ENCODE peak calls at places on chromosomes 3 and 15, in ten cellular contexts. One of them, this sample, is unnamed. For H3K9me3, the result is how much of the 10 kb centered on the place peaks cover.

GRCh38 chr3:108406661-108407206 is 103.7 kb downstream of the MYH15 start:
- DNase-seq in fibroblast of lung: peak
- DNase-seq in pancreas: peak
- DNase-seq in transverse colon: peak
- DNase-seq in H9: no peak
- DNase-seq in right atrium auricular region: no peak
- DNase-seq in CD4-positive, alpha-beta T cell: no peak
- DNase-seq in astrocyte: peak
- DNase-seq in cardiac muscle cell: peak
- DNase-seq in lower lobe of right lung: no peak
- DNase-seq in this sample: no peak

GRCh38 chr3:86954226-86954625 is 36.7 kb downstream of the VGLL3 start:
- DNase-seq in fibroblast of lung: no peak
- DNase-seq in pancreas: no peak
- DNase-seq in lower lobe of right lung: no peak
- DNase-seq in cardiac muscle cell: no peak
- DNase-seq in right atrium auricular region: no peak
- DNase-seq in H9: no peak
- DNase-seq in transverse colon: no peak
- DNase-seq in astrocyte: no peak
- DNase-seq in CD4-positive, alpha-beta T cell: no peak
- DNase-seq in this sample: no peak

GRCh38 chr3:23209747-23210495 is 6.8 kb downstream of the UBE2E2 start:
- DNase-seq in pancreas: no peak
- DNase-seq in lower lobe of right lung: no peak
- DNase-seq in transverse colon: no peak
- DNase-seq in fibroblast of lung: no peak
- DNase-seq in right atrium auricular region: no peak
- DNase-seq in CD4-positive, alpha-beta T cell: no peak
- DNase-seq in cardiac muscle cell: no peak
- DNase-seq in H9: no peak
- DNase-seq in astrocyte: no peak
- DNase-seq in this sample: no peak

GRCh38 chr15:40115670-40116093 is 7.0 kb upstream of the BMF start:
- DNase-seq in fibroblast of lung: no peak
- DNase-seq in transverse colon: peak
- DNase-seq in cardiac muscle cell: no peak
- DNase-seq in pancreas: peak
- DNase-seq in right atrium auricular region: no peak
- DNase-seq in astrocyte: no peak
- DNase-seq in H9: peak
- DNase-seq in lower lobe of right lung: peak
- DNase-seq in CD4-positive, alpha-beta T cell: no peak
- DNase-seq in this sample: peak

GRCh38 chr15:88788816-88789215 is 14.4 kb upstream of the ACAN start:
- DNase-seq in cardiac muscle cell: no peak
- DNase-seq in transverse colon: no peak
- DNase-seq in CD4-positive, alpha-beta T cell: no peak
- DNase-seq in lower lobe of right lung: no peak
- DNase-seq in pancreas: no peak
- DNase-seq in right atrium auricular region: no peak
- DNase-seq in astrocyte: no peak
- DNase-seq in fibroblast of lung: no peak
- DNase-seq in H9: no peak
- DNase-seq in this sample: no peak

GRCh38 chr3:135125171-135125801 is 330.2 kb downstream of the EPHB1 start:
- DNase-seq in pancreas: no peak
- DNase-seq in lower lobe of right lung: no peak
- DNase-seq in H9: no peak
- DNase-seq in transverse colon: no peak
- DNase-seq in astrocyte: peak
- DNase-seq in right atrium auricular region: no peak
- DNase-seq in CD4-positive, alpha-beta T cell: no peak
- DNase-seq in cardiac muscle cell: peak
- DNase-seq in fibroblast of lung: peak
- DNase-seq in this sample: no peak

GRCh38 chr3:9715764-9716437 is 12.3 kb downstream of the CPNE9 start:
- DNase-seq in H9: no peak
- DNase-seq in pancreas: peak
- DNase-seq in CD4-positive, alpha-beta T cell: no peak
- DNase-seq in fibroblast of lung: peak
- DNase-seq in transverse colon: peak
- DNase-seq in cardiac muscle cell: no peak
- DNase-seq in astrocyte: peak
- DNase-seq in right atrium auricular region: peak
- DNase-seq in lower lobe of right lung: peak
- DNase-seq in this sample: peak

GRCh38 chr3:79086514-79086913 is 681.3 kb downstream of the ROBO1 start:
- DNase-seq in fibroblast of lung: peak
- DNase-seq in pancreas: no peak
- DNase-seq in right atrium auricular region: no peak
- DNase-seq in transverse colon: peak
- DNase-seq in CD4-positive, alpha-beta T cell: no peak
- DNase-seq in lower lobe of right lung: no peak
- DNase-seq in H9: peak
- DNase-seq in astrocyte: peak
- DNase-seq in cardiac muscle cell: peak
- DNase-seq in this sample: no peak

GRCh38 chr3:52433328-52434060 is 11.4 kb downstream of the SEMA3G start:
- DNase-seq in lower lobe of right lung: no peak
- DNase-seq in H9: peak
- DNase-seq in cardiac muscle cell: peak
- DNase-seq in fibroblast of lung: no peak
- DNase-seq in right atrium auricular region: no peak
- DNase-seq in pancreas: no peak
- DNase-seq in astrocyte: no peak
- DNase-seq in transverse colon: no peak
- DNase-seq in CD4-positive, alpha-beta T cell: no peak
- DNase-seq in this sample: no peak

GRCh38 chr15:85383470-85384148 is 3.2 kb downstream of the AKAP13 start:
- DNase-seq in cardiac muscle cell: no peak
- DNase-seq in pancreas: no peak
- DNase-seq in right atrium auricular region: no peak
- DNase-seq in fibroblast of lung: no peak
- DNase-seq in CD4-positive, alpha-beta T cell: no peak
- DNase-seq in transverse colon: no peak
- DNase-seq in H9: no peak
- DNase-seq in astrocyte: no peak
- DNase-seq in lower lobe of right lung: no peak
- DNase-seq in this sample: no peak

GRCh38 chr3:115239717-115240116 is 92.6 kb upstream of the ZBTB20 start:
- DNase-seq in right atrium auricular region: peak
- DNase-seq in fibroblast of lung: peak
- DNase-seq in astrocyte: peak
- DNase-seq in transverse colon: no peak
- DNase-seq in pancreas: peak
- DNase-seq in H9: no peak
- DNase-seq in lower lobe of right lung: no peak
- DNase-seq in CD4-positive, alpha-beta T cell: no peak
- DNase-seq in cardiac muscle cell: no peak
- DNase-seq in this sample: no peak

GRCh38 chr3:69231929-69232437 is 109.6 kb upstream of the LMOD3 start:
- DNase-seq in H9: no peak
- DNase-seq in right atrium auricular region: no peak
- DNase-seq in pancreas: no peak
- DNase-seq in lower lobe of right lung: no peak
- DNase-seq in CD4-positive, alpha-beta T cell: no peak
- DNase-seq in cardiac muscle cell: peak
- DNase-seq in astrocyte: peak
- DNase-seq in fibroblast of lung: peak
- DNase-seq in transverse colon: peak
- DNase-seq in this sample: peak

GRCh38 chr3:160485931-160486330 is 36.3 kb upstream of the TRIM59 start:
- DNase-seq in astrocyte: no peak
- DNase-seq in lower lobe of right lung: no peak
- DNase-seq in pancreas: no peak
- DNase-seq in CD4-positive, alpha-beta T cell: no peak
- DNase-seq in right atrium auricular region: no peak
- DNase-seq in transverse colon: no peak
- DNase-seq in fibroblast of lung: no peak
- DNase-seq in H9: no peak
- DNase-seq in cardiac muscle cell: no peak
- DNase-seq in this sample: no peak

GRCh38 chr3:13165576-13165975 is 92.3 kb upstream of the IQSEC1 start:
- DNase-seq in right atrium auricular region: no peak
- DNase-seq in cardiac muscle cell: no peak
- DNase-seq in fibroblast of lung: no peak
- DNase-seq in astrocyte: no peak
- DNase-seq in pancreas: no peak
- DNase-seq in lower lobe of right lung: no peak
- DNase-seq in CD4-positive, alpha-beta T cell: no peak
- DNase-seq in transverse colon: no peak
- DNase-seq in H9: no peak
- DNase-seq in this sample: no peak

GRCh38 chr15:74832826-74833225 is 6.4 kb downstream of the CPLX3 start:
- DNase-seq in H9: no peak
- DNase-seq in astrocyte: no peak
- DNase-seq in right atrium auricular region: no peak
- DNase-seq in cardiac muscle cell: no peak
- DNase-seq in lower lobe of right lung: no peak
- DNase-seq in fibroblast of lung: no peak
- DNase-seq in CD4-positive, alpha-beta T cell: no peak
- DNase-seq in transverse colon: no peak
- DNase-seq in pancreas: no peak
- DNase-seq in this sample: no peak

GRCh38 chr15:99361541-99362185 is 110.4 kb downstream of the LRRC28 start:
- DNase-seq in cardiac muscle cell: peak
- DNase-seq in CD4-positive, alpha-beta T cell: no peak
- DNase-seq in lower lobe of right lung: no peak
- DNase-seq in pancreas: no peak
- DNase-seq in fibroblast of lung: no peak
- DNase-seq in transverse colon: no peak
- DNase-seq in H9: no peak
- DNase-seq in astrocyte: no peak
- DNase-seq in right atrium auricular region: no peak
- DNase-seq in this sample: no peak

GRCh38 chr3:132317229-132317948 is at the start of gene ACP3:
- DNase-seq in pancreas: peak
- DNase-seq in CD4-positive, alpha-beta T cell: no peak
- DNase-seq in astrocyte: peak
- DNase-seq in cardiac muscle cell: peak
- DNase-seq in transverse colon: peak
- DNase-seq in lower lobe of right lung: peak
- DNase-seq in right atrium auricular region: no peak
- DNase-seq in H9: peak
- DNase-seq in fibroblast of lung: peak
- DNase-seq in this sample: peak

GRCh38 chr3:195119461-195120198 is 151.3 kb downstream of the XXYLT1 start:
- DNase-seq in transverse colon: no peak
- DNase-seq in cardiac muscle cell: no peak
- DNase-seq in lower lobe of right lung: no peak
- DNase-seq in right atrium auricular region: no peak
- DNase-seq in fibroblast of lung: peak
- DNase-seq in H9: peak
- DNase-seq in astrocyte: peak
- DNase-seq in CD4-positive, alpha-beta T cell: no peak
- DNase-seq in pancreas: no peak
- DNase-seq in this sample: no peak

GRCh38 chr3:65721386-65721785 is 317.3 kb downstream of the MAGI1 start:
- DNase-seq in fibroblast of lung: no peak
- DNase-seq in transverse colon: no peak
- DNase-seq in cardiac muscle cell: no peak
- DNase-seq in H9: no peak
- DNase-seq in CD4-positive, alpha-beta T cell: no peak
- DNase-seq in right atrium auricular region: no peak
- DNase-seq in pancreas: no peak
- DNase-seq in lower lobe of right lung: no peak
- DNase-seq in astrocyte: no peak
- DNase-seq in this sample: no peak

GRCh38 chr3:181716916-181717315 is 5.2 kb downstream of the SOX2 start:
- DNase-seq in right atrium auricular region: no peak
- DNase-seq in pancreas: no peak
- DNase-seq in fibroblast of lung: peak
- DNase-seq in H9: no peak
- DNase-seq in transverse colon: no peak
- DNase-seq in CD4-positive, alpha-beta T cell: no peak
- DNase-seq in cardiac muscle cell: no peak
- DNase-seq in astrocyte: peak
- DNase-seq in lower lobe of right lung: no peak
- DNase-seq in this sample: no peak

GRCh38 chr3:58779934-58780333 is 113.4 kb upstream of the FAM3D start:
- DNase-seq in pancreas: no peak
- DNase-seq in CD4-positive, alpha-beta T cell: no peak
- DNase-seq in lower lobe of right lung: no peak
- DNase-seq in H9: no peak
- DNase-seq in cardiac muscle cell: no peak
- DNase-seq in fibroblast of lung: no peak
- DNase-seq in transverse colon: no peak
- DNase-seq in astrocyte: no peak
- DNase-seq in right atrium auricular region: no peak
- DNase-seq in this sample: no peak
- H3K9me3 ChIP-seq in pancreas: under half
- H3K9me3 ChIP-seq in CD4-positive, alpha-beta T cell: under half
- H3K9me3 ChIP-seq in lower lobe of right lung: under half
- H3K9me3 ChIP-seq in H9: under half
- H3K9me3 ChIP-seq in cardiac muscle cell: under half
- H3K9me3 ChIP-seq in fibroblast of lung: under half
- H3K9me3 ChIP-seq in transverse colon: under half
- H3K9me3 ChIP-seq in astrocyte: under half
- H3K9me3 ChIP-seq in right atrium auricular region: under half
- H3K9me3 ChIP-seq in this sample: under half

GRCh38 chr3:67688231-67688630 is 33.8 kb upstream of the SUCLG2 start:
- DNase-seq in CD4-positive, alpha-beta T cell: no peak
- DNase-seq in H9: no peak
- DNase-seq in fibroblast of lung: no peak
- DNase-seq in astrocyte: no peak
- DNase-seq in cardiac muscle cell: no peak
- DNase-seq in lower lobe of right lung: no peak
- DNase-seq in right atrium auricular region: no peak
- DNase-seq in pancreas: no peak
- DNase-seq in transverse colon: no peak
- DNase-seq in this sample: no peak
- TF ChIP-seq CTCF in CD4-positive, alpha-beta T cell: no peak
- TF ChIP-seq CTCF in H9: no peak
- TF ChIP-seq CTCF in fibroblast of lung: no peak
- TF ChIP-seq CTCF in astrocyte: no peak
- TF ChIP-seq CTCF in cardiac muscle cell: no peak
- TF ChIP-seq CTCF in lower lobe of right lung: no peak
- TF ChIP-seq CTCF in right atrium auricular region: no peak
- TF ChIP-seq CTCF in pancreas: no peak
- TF ChIP-seq CTCF in transverse colon: no peak
- TF ChIP-seq CTCF in this sample: no peak

GRCh38 chr3:110815008-110815583 is 256.5 kb upstream of the NECTIN3 start:
- DNase-seq in cardiac muscle cell: no peak
- DNase-seq in right atrium auricular region: no peak
- DNase-seq in lower lobe of right lung: no peak
- DNase-seq in CD4-positive, alpha-beta T cell: no peak
- DNase-seq in fibroblast of lung: peak
- DNase-seq in transverse colon: no peak
- DNase-seq in astrocyte: peak
- DNase-seq in H9: no peak
- DNase-seq in pancreas: no peak
- DNase-seq in this sample: no peak
- H3K9me3 ChIP-seq in cardiac muscle cell: under half
- H3K9me3 ChIP-seq in right atrium auricular region: under half
- H3K9me3 ChIP-seq in lower lobe of right lung: under half
- H3K9me3 ChIP-seq in CD4-positive, alpha-beta T cell: under half
- H3K9me3 ChIP-seq in fibroblast of lung: under half
- H3K9me3 ChIP-seq in transverse colon: under half
- H3K9me3 ChIP-seq in astrocyte: under half
- H3K9me3 ChIP-seq in H9: under half
- H3K9me3 ChIP-seq in pancreas: under half
- H3K9me3 ChIP-seq in this sample: under half

GRCh38 chr3:36135863-36136262 is 244.4 kb upstream of the STAC start:
- DNase-seq in lower lobe of right lung: no peak
- DNase-seq in CD4-positive, alpha-beta T cell: no peak
- DNase-seq in right atrium auricular region: no peak
- DNase-seq in pancreas: no peak
- DNase-seq in H9: no peak
- DNase-seq in astrocyte: no peak
- DNase-seq in cardiac muscle cell: no peak
- DNase-seq in transverse colon: no peak
- DNase-seq in fibroblast of lung: no peak
- DNase-seq in this sample: no peak

GRCh38 chr3:36132214-36132613 is 248.1 kb upstream of the STAC start:
- DNase-seq in pancreas: no peak
- DNase-seq in cardiac muscle cell: no peak
- DNase-seq in H9: no peak
- DNase-seq in astrocyte: no peak
- DNase-seq in CD4-positive, alpha-beta T cell: no peak
- DNase-seq in transverse colon: no peak
- DNase-seq in lower lobe of right lung: no peak
- DNase-seq in right atrium auricular region: no peak
- DNase-seq in fibroblast of lung: no peak
- DNase-seq in this sample: no peak
- TF ChIP-seq CTCF in pancreas: no peak
- TF ChIP-seq CTCF in cardiac muscle cell: no peak
- TF ChIP-seq CTCF in H9: peak
- TF ChIP-seq CTCF in astrocyte: no peak
- TF ChIP-seq CTCF in CD4-positive, alpha-beta T cell: no peak
- TF ChIP-seq CTCF in transverse colon: no peak
- TF ChIP-seq CTCF in lower lobe of right lung: no peak
- TF ChIP-seq CTCF in right atrium auricular region: no peak
- TF ChIP-seq CTCF in fibroblast of lung: no peak
- TF ChIP-seq CTCF in this sample: no peak